ENCODE peak calls at places on chromosomes 3 and 15, in four cellular contexts. E is stomach, P is GM23338, B is spleen. I is an unnamed sample.

GRCh38 chr3:122299872-122300460 is 25.1 kb upstream of the CSTA start:
- DNase-seq in P (peak; percentile 75), B (no peak), E (no peak), I (no peak)

GRCh38 chr3:61449327-61450040 is 111.9 kb upstream of the PTPRG start:
- DNase-seq in P (no peak), E (no peak), B (no peak), I (no peak)

GRCh38 chr3:67312205-67312604 is 314.1 kb downstream of the KBTBD8 start:
- DNase-seq in B (no peak), P (no peak), E (no peak), I (no peak)

GRCh38 chr3:23203651-23204111 is 554 bp downstream of the UBE2E2 start:
- DNase-seq in B (peak; percentile 77), E (no peak), P (peak; percentile 44), I (no peak)

GRCh38 chr3:172189987-172190603 is 150.7 kb downstream of the FNDC3B start:
- DNase-seq in P (no peak), E (no peak), B (no peak), I (no peak)

GRCh38 chr3:145448436-145448835 is 712.5 kb downstream of the PLOD2 start:
- DNase-seq in B (no peak), E (no peak), P (no peak), I (no peak)

GRCh38 chr15:88187195-88187594 is 69.3 kb downstream of the NTRK3 start:
- DNase-seq in B (no peak), P (no peak), E (no peak), I (no peak)

GRCh38 chr3:161265916-161266571 is 44.9 kb downstream of the NMD3 start:
- DNase-seq in B (no peak), P (no peak), E (no peak), I (no peak)

GRCh38 chr3:61796088-61796680 is 234.8 kb downstream of the PTPRG start:
- DNase-seq in B (no peak), P (no peak), E (no peak), I (no peak)

GRCh38 chr3:41053220-41053619 is 146.1 kb upstream of the CTNNB1 start:
- DNase-seq in E (no peak), B (no peak), P (no peak), I (peak; percentile 43)
- TF ChIP-seq POLR2AphosphoS5 in E (no peak), B (no peak), P (no peak), I (no peak)

GRCh38 chr15:33126559-33127290 is 67.8 kb downstream of the FMN1 start:
- DNase-seq in E (peak; percentile 67), P (peak; percentile 42), B (no peak), I (no peak)
- TF ChIP-seq POLR2AphosphoS5 in E (no peak), P (no peak), B (no peak), I (no peak)

GRCh38 chr3:14143826-14144225 is 19.0 kb downstream of the TMEM43 start:
- DNase-seq in E (no peak), B (no peak), P (peak; percentile 21), I (no peak)
- TF ChIP-seq POLR2AphosphoS5 in E (peak; percentile 77), B (no peak), P (no peak), I (no peak)

GRCh38 chr15:35627696-35628095 is 81.7 kb upstream of the DPH6 start:
- DNase-seq in P (no peak), E (no peak), B (no peak), I (no peak)

GRCh38 chr15:35633677-35634076 is 87.7 kb upstream of the DPH6 start:
- DNase-seq in B (no peak), P (no peak), E (no peak), I (no peak)

GRCh38 chr15:35630985-35631384 is 85.0 kb upstream of the DPH6 start:
- DNase-seq in E (peak; percentile 34), P (peak; percentile 13), B (no peak), I (no peak)

GRCh38 chr15:35626984-35627383 is 81.0 kb upstream of the DPH6 start:
- DNase-seq in B (no peak), E (no peak), P (no peak), I (no peak)

GRCh38 chr15:35630570-35630969 is 84.6 kb upstream of the DPH6 start:
- DNase-seq in E (no peak), P (no peak), B (no peak), I (no peak)
- TF ChIP-seq POLR2AphosphoS5 in E (no peak), P (no peak), B (no peak), I (no peak)

GRCh38 chr3:11553436-11554235 is 90.1 kb downstream of the VGLL4 start:
- DNase-seq in P (no peak), B (peak; percentile 70), E (peak; percentile 81), I (no peak)
- TF ChIP-seq POLR2AphosphoS5 in P (no peak), B (no peak), E (no peak), I (no peak)

DNA sequence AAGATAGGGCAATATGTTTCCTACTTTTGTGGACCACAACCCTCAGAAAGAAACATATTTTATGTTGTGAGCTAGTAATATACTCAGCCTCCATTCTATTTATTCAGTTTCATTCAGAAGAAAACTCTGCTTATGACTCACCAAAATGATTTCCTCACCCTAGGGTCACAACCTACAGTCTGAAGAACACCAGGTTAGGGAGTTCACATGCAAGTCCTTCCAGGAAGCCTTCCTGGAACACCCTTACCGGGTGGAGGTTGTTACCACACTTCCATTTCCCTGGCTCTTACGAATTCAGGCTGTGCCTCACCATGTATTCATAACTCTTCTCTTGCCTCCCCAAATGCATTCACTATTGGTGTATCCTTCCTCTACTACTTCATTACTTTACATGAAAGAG is 228.0 kb upstream of the ADAMTS9 start:
- DNase-seq in P (no peak), B (no peak), E (no peak), I (no peak)
- TF ChIP-seq POLR2AphosphoS5 in P (no peak), B (no peak), E (no peak), I (no peak)

GRCh38 chr3:57007513-57008415 is 52.7 kb upstream of the SPATA12 start:
- DNase-seq in B (no peak), E (peak; percentile 56), P (peak; percentile 28), I (no peak)
- TF ChIP-seq POLR2AphosphoS5 in B (peak; percentile 12), E (no peak), P (no peak), I (peak; percentile 62)

GRCh38 chr3:134931045-134931775 is 136.2 kb downstream of the EPHB1 start:
- DNase-seq in P (peak; percentile 22), E (no peak), B (no peak), I (no peak)
- TF ChIP-seq POLR2AphosphoS5 in P (no peak), E (no peak), B (no peak), I (no peak)